ENCODE peak calls at places on chromosomes 1 and 21, in six cellular contexts. D is EH, B is cardiac muscle cell, Q is DMS153, G is neuronal stem cell, I is H54. T is an unnamed sample.

GRCh38 chr1:76229279-76229977 is 154.9 kb downstream of the ST6GALNAC3 start:
- DNase-seq in D (no peak), B (no peak), Q (peak), G (no peak), I (no peak), T (no peak)

GRCh38 chr21:44592446-44593365 is at the start of gene KRTAP10-6:
- DNase-seq in D (no peak), B (no peak), Q (no peak), G (no peak), I (no peak), T (peak)

GRCh38 chr1:194813109-194813508 is 1626.7 kb upstream of the B3GALT2 start:
- DNase-seq in D (no peak), B (no peak), Q (peak), G (no peak), I (no peak), T (no peak)

GRCh38 chr1:181423301-181423918 is 59.9 kb upstream of the CACNA1E start:
- DNase-seq in D (peak), B (peak), Q (peak), G (peak), I (peak), T (peak)

GRCh38 chr1:160131803-160132565 is 16.4 kb downstream of the ATP1A2 start:
- DNase-seq in D (no peak), B (no peak), Q (no peak), G (no peak), I (no peak), T (no peak)

GRCh38 chr21:43906585-43907370 is 41.8 kb downstream of the AGPAT3 start:
- DNase-seq in D (no peak), B (no peak), Q (no peak), G (no peak), I (no peak), T (no peak)

GRCh38 chr1:63323866-63324778 is 1.8 kb downstream of the FOXD3 start:
- DNase-seq in D (no peak), B (no peak), Q (peak), G (peak), I (no peak), T (peak)

GRCh38 chr1:47991187-47991586 is 6.0 kb downstream of the TRABD2B start:
- DNase-seq in D (peak), B (peak), Q (no peak), G (no peak), I (peak), T (no peak)

GRCh38 chr1:25182629-25183028 is 49.7 kb downstream of the SYF2 start:
- DNase-seq in D (peak), B (peak), Q (no peak), G (no peak), I (peak), T (no peak)

T was measured in ecto neural progenitor cell.